ENCODE peak calls at places on chromosomes 6 and 20, in six cellular contexts. X, E, K, B, W and M are unnamed samples.

GRCh38 chr6:70270287-70271005 is 32.4 kb downstream of the COL9A1 start:
- DNase-seq in X (peak), W (no peak), B (no peak), E (no peak), K (no peak), M (no peak)

GRCh38 chr6:135909737-135910387 is 58.4 kb downstream of the PDE7B start:
- DNase-seq in K (peak), B (peak), W (peak), E (no peak), X (peak), M (peak)

GRCh38 chr6:161168281-161168891 is 105.5 kb downstream of the AGPAT4 start:
- DNase-seq in W (no peak), E (no peak), B (no peak), K (no peak), X (peak), M (peak)

GRCh38 chr6:154907293-154907692 is 87.8 kb upstream of the TIAM2 start:
- DNase-seq in B (no peak), E (no peak), W (no peak), K (no peak), X (no peak), M (peak)

GRCh38 chr20:53255102-53255710 is 283.0 kb downstream of the TSHZ2 start:
- DNase-seq in X (no peak), E (peak), W (no peak), B (no peak), K (no peak), M (no peak)

GRCh38 chr20:42492285-42492684 is 697.4 kb downstream of the PTPRT start:
- DNase-seq in X (no peak), W (no peak), B (no peak), K (no peak), E (no peak), M (no peak)

GRCh38 chr6:107491059-107491609 is 1.2 kb downstream of the SOBP start:
- DNase-seq in W (peak), B (peak), X (no peak), E (peak), K (peak), M (peak)

GRCh38 chr20:54459279-54459678 is 16.1 kb upstream of the DOK5 start:
- DNase-seq in X (no peak), B (no peak), E (no peak), W (no peak), K (no peak), M (no peak)

GRCh38 chr20:17557675-17558006 is 12.2 kb upstream of the DSTN start:
- DNase-seq in B (no peak), X (peak), K (no peak), W (peak), E (no peak), M (peak)

GRCh38 chr6:291697-292505 is at the start of gene DUSP22:
- DNase-seq in B (peak), X (no peak), K (peak), W (peak), E (peak), M (peak)

GRCh38 chr20:7841967-7842301 is 98.3 kb downstream of the HAO1 start:
- DNase-seq in E (no peak), W (no peak), X (peak), B (no peak), K (peak), M (peak)

GRCh38 chr6:156508923-156509322 is 268.3 kb upstream of the ARID1B start:
- DNase-seq in B (no peak), X (no peak), W (no peak), K (peak), E (no peak), M (no peak)

GRCh38 chr20:44253528-44253927 is 6.4 kb downstream of the GDAP1L1 start:
- DNase-seq in X (no peak), B (no peak), W (no peak), K (no peak), E (no peak), M (no peak)

GRCh38 chr20:36303020-36303595 is 3.0 kb upstream of the DLGAP4 start:
- DNase-seq in X (no peak), W (no peak), K (peak), B (no peak), E (no peak), M (no peak)

GRCh38 chr6:169723991-169724553 is at the start of gene PHF10:
- DNase-seq in K (peak), W (peak), B (peak), E (peak), X (no peak), M (peak)

GRCh38 chr6:33236852-33237251 is 28.6 kb downstream of the RING1 start:
- DNase-seq in K (no peak), B (no peak), X (no peak), E (no peak), W (no peak), M (no peak)

GRCh38 chr20:35312348-35312747 is 20.1 kb upstream of the FAM83C start:
- DNase-seq in X (peak), W (no peak), K (peak), E (peak), B (no peak), M (peak)

GRCh38 chr20:21513881-21514540 is at the start of gene NKX2-2:
- DNase-seq in W (no peak), K (no peak), X (no peak), E (no peak), B (peak), M (no peak)

GRCh38 chr6:105600342-105601293 is 197.7 kb upstream of the PREP start:
- DNase-seq in X (no peak), E (no peak), K (no peak), B (no peak), W (no peak), M (peak)